ENCODE peak calls at places on chromosome 22, in seven cellular contexts. A is sigmoid colon, T is heart left ventricle, F is body of pancreas, W is suprapubic skin, J is uterus, P is tibial nerve. I is an unnamed sample.

GRCh38 chr22:37185646-37186227 is 2.3 kb downstream of the C1QTNF6 start:
- DNase-seq in A (peak), T (no peak), F (no peak), W (peak), J (no peak), P (no peak), I (no peak)

GRCh38 chr22:47781024-47781423 is 1018.6 kb downstream of the TBC1D22A start:
- DNase-seq in A (no peak), T (no peak), F (no peak), W (no peak), J (no peak), P (no peak), I (no peak)

GRCh38 chr22:27435839-27436581 is 365.5 kb downstream of the MN1 start:
- DNase-seq in A (peak), T (peak), F (peak), W (no peak), J (peak), P (peak), I (no peak)

GRCh38 chr22:46041642-46042041 is 64.7 kb upstream of the WNT7B start:
- DNase-seq in A (peak), T (no peak), F (peak), W (peak), J (peak), P (no peak), I (no peak)

GRCh38 chr22:32494971-32495370 is 20.4 kb downstream of the FBXO7 start:
- DNase-seq in A (no peak), T (no peak), F (no peak), W (no peak), J (no peak), P (no peak), I (no peak)

GRCh38 chr22:31646186-31647019 is 15.6 kb downstream of the PISD start:
- DNase-seq in A (no peak), T (no peak), F (no peak), W (no peak), J (peak), P (no peak), I (no peak)

GRCh38 chr22:42086051-42086450 is 4.5 kb downstream of the NDUFA6 start:
- DNase-seq in A (no peak), T (no peak), F (no peak), W (no peak), J (no peak), P (no peak), I (no peak)

GRCh38 chr22:48153726-48154125 is 1391.3 kb downstream of the TBC1D22A start:
- DNase-seq in A (no peak), T (no peak), F (peak), W (no peak), J (no peak), P (no peak), I (peak)

GRCh38 chr22:36671398-36671797 is 32.2 kb downstream of the CACNG2 start:
- DNase-seq in A (no peak), T (no peak), F (no peak), W (no peak), J (no peak), P (no peak), I (no peak)

GRCh38 chr22:27476729-27477128 is 324.8 kb downstream of the MN1 start:
- DNase-seq in A (no peak), T (no peak), F (no peak), W (no peak), J (no peak), P (no peak), I (no peak)

GRCh38 chr22:34845391-34845790 is 220.6 kb upstream of the ISX start:
- DNase-seq in A (no peak), T (no peak), F (no peak), W (no peak), J (no peak), P (no peak), I (no peak)

GRCh38 chr22:36781656-36782627 is 6.0 kb upstream of the IFT27 start:
- DNase-seq in A (peak), T (peak), F (peak), W (peak), J (peak), P (peak), I (peak)

GRCh38 chr22:24289138-24289537 is 18.5 kb downstream of the SPECC1L start:
- DNase-seq in A (no peak), T (no peak), F (no peak), W (no peak), J (no peak), P (no peak), I (no peak)

GRCh38 chr22:36986242-36986821 is 32.9 kb downstream of the TST start:
- DNase-seq in A (no peak), T (no peak), F (peak), W (no peak), J (no peak), P (no peak), I (peak)

DNA sequence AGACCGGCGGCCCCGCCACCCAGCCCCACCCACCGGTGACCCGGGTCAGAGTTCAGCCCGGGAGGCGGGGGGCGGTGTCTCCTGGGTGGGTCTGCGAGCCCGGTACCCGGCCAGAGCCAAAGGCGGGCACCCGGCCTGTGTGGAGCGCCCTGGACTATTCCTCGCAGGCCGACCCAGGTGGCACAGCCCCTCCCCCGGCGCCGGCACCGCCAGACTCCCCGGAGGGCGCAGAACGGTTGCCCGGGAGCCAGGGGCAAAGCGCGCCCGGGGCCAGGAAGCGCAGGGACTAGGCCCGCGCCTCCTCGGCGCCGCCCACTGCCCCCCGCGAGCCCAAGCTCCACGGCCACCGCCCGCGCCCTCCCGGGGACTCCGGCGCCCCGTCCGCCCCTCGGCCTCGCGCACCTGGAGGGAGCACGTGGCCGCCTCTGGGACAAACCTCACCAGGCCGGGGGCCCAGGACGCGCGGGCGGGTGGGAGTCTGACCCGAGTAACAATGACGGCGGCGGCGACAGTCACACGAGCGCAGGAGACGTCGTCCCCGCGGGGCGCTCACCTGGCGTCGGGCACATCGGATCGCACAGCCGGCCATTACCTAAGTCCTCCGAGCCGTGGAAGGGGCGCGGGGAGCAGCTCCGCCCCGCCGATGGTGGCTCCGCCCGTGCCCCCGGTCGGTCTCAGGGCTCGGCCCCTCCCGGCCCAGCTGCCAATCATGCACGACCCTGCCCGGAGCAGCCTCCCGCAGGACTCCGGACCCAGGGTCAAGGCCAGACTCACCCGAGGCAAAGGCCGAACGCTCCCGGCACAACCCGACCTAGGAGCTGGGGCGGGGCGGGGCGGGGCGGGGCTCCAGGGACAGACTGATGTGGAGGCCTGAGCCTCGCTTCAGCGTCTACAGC is 7.5 kb downstream of the PLXNB2 start:
- DNase-seq in A (no peak), T (no peak), F (no peak), W (no peak), J (no peak), P (no peak), I (no peak)
- TF ChIP-seq POLR2A in A (no peak), T (no peak), F (no peak), W (no peak), J (no peak), P (no peak), I (no peak)

GRCh38 chr22:20158366-20159036 is 7.6 kb upstream of the CCDC188 start:
- DNase-seq in A (no peak), T (no peak), F (no peak), W (no peak), J (no peak), P (no peak), I (no peak)
- TF ChIP-seq CTCF in A (no peak), T (no peak), F (no peak), W (no peak), J (no peak), P (no peak), I (no peak)

GRCh38 chr22:38314140-38314991 is 2.9 kb downstream of the CSNK1E start:
- DNase-seq in A (no peak), T (no peak), F (no peak), W (no peak), J (no peak), P (no peak), I (no peak)
- H3K4me3 ChIP-seq in A (peak), T (peak), F (no peak), W (peak), J (peak), P (peak), I (no peak)

GRCh38 chr22:21736084-21736642 is 569 bp upstream of the YPEL1 start:
- DNase-seq in A (no peak), T (no peak), F (no peak), W (no peak), J (peak), P (no peak), I (no peak)
- TF ChIP-seq POLR2A in A (no peak), T (no peak), F (no peak), W (no peak), J (no peak), P (no peak), I (no peak)

DNA sequence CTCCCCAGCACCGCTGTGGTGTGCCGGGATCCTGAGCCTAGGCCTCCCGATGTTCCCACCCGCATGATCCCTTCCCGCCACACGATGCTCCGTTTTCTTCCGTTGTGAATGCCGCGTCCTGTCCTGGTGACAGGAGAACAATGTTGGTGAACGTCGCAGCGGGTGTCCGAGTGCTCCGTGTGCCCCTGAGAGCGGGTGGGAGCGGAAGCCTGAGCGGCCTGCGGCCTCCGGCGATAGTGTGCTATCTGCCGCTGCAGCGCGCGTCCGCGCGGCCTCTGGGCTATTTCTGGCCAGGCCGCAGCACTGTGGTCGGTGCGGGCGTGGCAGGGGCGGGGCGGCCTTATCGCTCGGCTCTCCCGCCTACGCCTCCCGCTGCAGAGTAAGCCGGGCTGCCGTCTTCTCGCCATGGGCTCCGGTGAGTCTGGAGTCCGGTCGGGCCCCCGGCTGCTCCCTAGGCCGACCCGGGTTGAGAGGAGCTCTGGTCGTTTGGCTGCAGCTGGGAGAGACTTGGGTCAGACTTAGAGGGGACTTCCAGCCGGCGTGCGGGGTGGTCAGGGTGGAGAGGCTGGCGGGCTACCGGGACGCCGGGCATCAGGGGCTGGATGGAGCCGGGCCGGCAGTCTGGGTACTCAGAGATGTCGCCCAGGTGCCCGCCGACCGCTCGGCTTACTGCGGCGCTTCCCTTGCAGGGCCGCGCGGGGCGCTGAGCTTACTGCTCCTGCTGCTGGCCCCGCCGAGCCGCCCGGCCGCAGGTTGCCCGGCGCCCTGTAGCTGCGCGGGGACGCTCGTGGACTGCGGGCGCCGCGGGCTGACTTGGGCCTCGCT is at the start of gene GP1BB:
- DNase-seq in A (no peak), T (peak), F (peak), W (no peak), J (no peak), P (no peak), I (no peak)
- TF ChIP-seq CTCF in A (no peak), T (no peak), F (no peak), W (no peak), J (no peak), P (no peak), I (no peak)

GRCh38 chr22:39214006-39214382 is 30.8 kb downstream of the PDGFB start:
- DNase-seq in A (peak), T (no peak), F (no peak), W (peak), J (peak), P (no peak), I (no peak)
- H3K4me3 ChIP-seq in A (no peak), T (no peak), F (no peak), W (no peak), J (no peak), P (no peak), I (no peak)

DNA sequence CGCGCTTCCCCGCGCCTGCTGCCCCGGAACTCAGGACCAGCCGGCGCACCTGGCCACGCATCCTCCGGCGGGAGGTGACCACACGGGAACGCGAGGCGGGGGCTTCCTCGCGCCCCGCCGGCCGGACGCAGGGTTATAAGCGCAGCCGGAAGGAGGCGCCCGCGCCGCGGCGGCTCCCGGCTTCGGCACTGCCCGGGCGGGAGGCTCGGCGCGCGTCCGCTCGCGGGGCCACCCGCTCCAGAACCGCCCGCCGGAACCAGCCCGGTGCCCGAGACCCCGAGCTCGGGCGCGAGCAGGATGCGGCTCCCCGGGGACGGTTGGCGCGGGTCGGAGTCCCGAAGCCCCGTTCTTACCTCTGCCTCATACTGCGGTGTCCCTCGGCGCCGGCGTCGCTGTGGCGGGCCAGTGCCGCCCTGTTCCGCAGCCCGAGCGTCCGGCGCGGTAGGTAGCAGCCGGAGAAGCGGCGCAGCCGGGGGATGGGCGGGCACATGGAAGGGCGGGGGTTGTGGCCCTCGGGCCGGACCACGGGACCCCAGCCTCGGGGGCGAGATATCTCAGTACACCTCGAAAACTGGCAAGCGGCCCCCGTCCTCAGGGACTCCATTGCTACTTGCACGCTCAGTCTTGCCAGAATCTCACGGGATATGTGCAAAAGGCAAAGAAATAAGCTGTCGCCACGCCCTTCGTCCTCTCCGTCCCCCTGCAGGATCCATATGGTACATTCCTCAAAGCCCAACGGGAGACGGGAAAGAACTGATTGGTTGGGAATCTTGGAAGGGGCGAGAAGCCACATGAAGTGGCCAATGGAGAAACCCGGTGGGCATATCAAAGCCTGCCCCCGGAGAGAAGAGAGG is 23.1 kb downstream of the MICAL3 start:
- DNase-seq in A (peak), T (peak), F (peak), W (peak), J (peak), P (peak), I (peak)
- TF ChIP-seq POLR2A in A (peak), T (no peak), F (peak), W (peak), J (peak), P (peak), I (no peak)

GRCh38 chr22:44667829-44668189 is 34.2 kb upstream of the PRR5 start:
- DNase-seq in A (peak), T (no peak), F (peak), W (no peak), J (no peak), P (no peak), I (no peak)

GRCh38 chr22:44668190-44668885 is 33.7 kb upstream of the PRR5 start:
- DNase-seq in A (peak), T (peak), F (no peak), W (peak), J (no peak), P (no peak), I (no peak)

GRCh38 chr22:44670220-44670983 is 31.6 kb upstream of the PRR5 start:
- DNase-seq in A (no peak), T (no peak), F (no peak), W (no peak), J (no peak), P (no peak), I (no peak)

GRCh38 chr22:44668886-44669724 is 32.9 kb upstream of the PRR5 start:
- DNase-seq in A (no peak), T (no peak), F (no peak), W (no peak), J (no peak), P (no peak), I (no peak)

GRCh38 chr22:44669725-44670027 is 32.3 kb upstream of the PRR5 start:
- DNase-seq in A (no peak), T (no peak), F (no peak), W (no peak), J (no peak), P (no peak), I (no peak)
- TF ChIP-seq CTCF in A (no peak), T (no peak), F (no peak), W (peak), J (no peak), P (no peak), I (no peak)

GRCh38 chr22:50720301-50720845 is 17.6 kb upstream of the ACR start:
- DNase-seq in A (no peak), T (no peak), F (no peak), W (no peak), J (no peak), P (no peak), I (no peak)
- H3K4me3 ChIP-seq in A (no peak), T (no peak), F (no peak), W (peak), J (no peak), P (peak), I (no peak)